ENCODE peak calls at places on chromosomes 4 and X, in six cellular contexts. F is IMR-90, H is H9, I is neuronal stem cell, N is mesenchymal stem cell, Z is H1. A is an unnamed sample.

GRCh38 chr4:37803348-37803973 is 23.0 kb upstream of the PGM2 start:
- DNase-seq in F (peak), H (no peak), I (no peak), N (peak), Z (no peak), A (peak)

GRCh38 chrX:115337735-115338134 is 48.2 kb downstream of the LUZP4 start:
- DNase-seq in F (peak), H (no peak), I (no peak), N (no peak), Z (no peak), A (no peak)

GRCh38 chr4:153787156-153787555 is 1.7 kb downstream of the SFRP2 start:
- DNase-seq in F (no peak), H (no peak), I (no peak), N (no peak), Z (no peak), A (no peak)

GRCh38 chr4:107210450-107211239 is 174.5 kb upstream of the DKK2 start:
- DNase-seq in F (peak), H (no peak), I (no peak), N (peak), Z (no peak), A (peak)

GRCh38 chr4:148575577-148575976 is 133.4 kb upstream of the NR3C2 start:
- DNase-seq in F (no peak), H (no peak), I (no peak), N (no peak), Z (no peak), A (no peak)

GRCh38 chr4:183905081-183905592 is at the start of gene STOX2:
- DNase-seq in F (peak), H (peak), I (peak), N (peak), Z (no peak), A (peak)

GRCh38 chrX:8639949-8640348 is 92.0 kb downstream of the ANOS1 start:
- DNase-seq in F (no peak), H (no peak), I (no peak), N (no peak), Z (no peak), A (no peak)

GRCh38 chrX:13377537-13377936 is 57.7 kb upstream of the ATXN3L start:
- DNase-seq in F (peak), H (no peak), I (no peak), N (peak), Z (no peak), A (no peak)

GRCh38 chrX:115112411-115112810 is 76.8 kb upstream of the RBMXL3 start:
- DNase-seq in F (peak), H (no peak), I (no peak), N (no peak), Z (no peak), A (no peak)

GRCh38 chrX:727738-728621 is 97.4 kb downstream of the SHOX start:
- DNase-seq in F (no peak), H (peak), I (peak), N (no peak), Z (peak), A (peak)

GRCh38 chrX:70134116-70134477 is 850 bp downstream of the IGBP1 start:
- DNase-seq in F (peak), H (no peak), I (peak), N (peak), Z (no peak), A (peak)

DNA sequence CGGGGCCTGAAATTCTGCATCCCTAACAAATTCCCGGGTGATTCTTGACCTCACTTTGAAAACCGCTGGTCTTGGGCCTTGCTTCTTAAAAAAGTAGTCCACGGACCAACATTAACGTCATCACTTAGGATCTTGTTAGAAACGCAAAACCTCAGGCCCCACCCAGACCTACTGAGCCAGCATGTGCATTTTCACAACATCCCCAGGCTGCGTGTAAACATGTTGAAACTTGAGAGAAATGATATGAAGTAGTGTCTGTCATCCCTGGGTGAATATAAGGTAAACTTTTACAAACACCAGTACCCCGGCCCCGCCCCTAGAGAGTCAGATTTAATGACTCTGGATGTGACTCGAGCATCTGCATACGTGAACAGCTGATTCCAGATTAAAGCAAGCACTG is 33.7 kb downstream of the SORBS2 start:
- DNase-seq in F (no peak), H (no peak), I (no peak), N (peak), Z (no peak), A (no peak)
- H2BK120ac ChIP-seq in F (no peak), H (no peak), I (no peak), N (no peak), Z (no peak), A (no peak)

GRCh38 chrX:79557212-79557611 is 190.1 kb upstream of the ITM2A start:
- DNase-seq in F (no peak), H (no peak), I (no peak), N (no peak), Z (no peak), A (no peak)
- H2BK15ac ChIP-seq in F (no peak), H (no peak), I (no peak), N (no peak), Z (no peak), A (no peak)

DNA sequence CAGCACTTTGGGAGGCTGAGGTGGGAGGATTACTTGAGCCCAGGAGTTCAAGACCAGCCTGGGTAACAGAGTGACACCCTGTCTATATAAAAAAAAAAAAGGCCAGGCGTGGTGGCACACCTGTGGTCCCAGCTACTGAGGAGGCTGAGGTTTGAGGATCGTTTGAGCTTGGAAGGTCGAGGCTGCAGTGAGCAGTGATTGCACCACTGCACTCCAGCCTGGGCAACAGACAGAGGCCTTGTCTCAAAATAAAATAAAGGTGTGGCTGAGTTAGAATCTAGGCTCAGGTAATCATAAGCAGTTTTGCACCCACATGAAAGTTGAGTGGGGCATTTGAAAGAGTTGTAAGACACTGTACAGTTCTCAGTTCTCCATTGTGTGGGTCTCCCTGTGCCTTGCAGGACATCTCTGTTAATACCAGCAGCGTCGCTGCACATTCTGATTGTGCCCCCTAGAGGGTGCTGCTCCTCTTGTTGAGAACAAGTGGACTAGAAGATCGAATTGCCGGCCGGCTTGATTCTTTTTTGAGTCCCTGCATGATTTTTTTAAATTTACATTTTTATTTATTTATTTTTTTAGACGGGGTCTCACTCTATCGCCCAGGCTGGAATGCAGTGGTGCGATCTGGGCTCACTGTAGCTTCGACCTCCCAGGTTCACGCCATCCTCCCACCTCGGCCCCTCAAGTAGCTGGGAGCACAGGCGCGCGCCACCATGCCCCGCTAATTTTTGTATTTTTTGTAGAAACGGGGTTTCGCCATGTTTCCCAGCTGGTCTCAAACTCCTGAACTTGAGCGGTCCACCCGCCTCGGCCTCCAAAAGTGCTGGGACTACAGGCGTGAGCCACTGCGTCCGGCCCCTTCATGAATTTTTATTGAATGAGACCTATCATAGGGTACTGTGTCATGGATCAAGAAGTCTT is 73.6 kb upstream of the RBMX start:
- DNase-seq in F (peak), H (peak), I (peak), N (peak), Z (peak), A (peak)
- H3K27ac ChIP-seq in F (no peak), H (no peak), I (no peak), N (no peak), Z (no peak), A (no peak)

GRCh38 chr4:151620066-151620465 is 140.7 kb downstream of the GATB start:
- DNase-seq in F (no peak), H (no peak), I (no peak), N (no peak), Z (no peak), A (no peak)
- H2BK120ac ChIP-seq in F (no peak), H (no peak), I (no peak), N (no peak), Z (no peak), A (no peak)

GRCh38 chr4:23923141-23923540 is 33.3 kb upstream of the PPARGC1A start:
- DNase-seq in F (no peak), H (no peak), I (no peak), N (no peak), Z (no peak), A (no peak)

GRCh38 chr4:23920716-23921446 is 31.0 kb upstream of the PPARGC1A start:
- DNase-seq in F (no peak), H (no peak), I (no peak), N (no peak), Z (no peak), A (no peak)

GRCh38 chr4:23921447-23921845 is 31.6 kb upstream of the PPARGC1A start:
- DNase-seq in F (no peak), H (no peak), I (no peak), N (no peak), Z (no peak), A (no peak)

GRCh38 chr4:23922535-23923115 is 32.8 kb upstream of the PPARGC1A start:
- DNase-seq in F (no peak), H (no peak), I (no peak), N (no peak), Z (no peak), A (no peak)

DNA sequence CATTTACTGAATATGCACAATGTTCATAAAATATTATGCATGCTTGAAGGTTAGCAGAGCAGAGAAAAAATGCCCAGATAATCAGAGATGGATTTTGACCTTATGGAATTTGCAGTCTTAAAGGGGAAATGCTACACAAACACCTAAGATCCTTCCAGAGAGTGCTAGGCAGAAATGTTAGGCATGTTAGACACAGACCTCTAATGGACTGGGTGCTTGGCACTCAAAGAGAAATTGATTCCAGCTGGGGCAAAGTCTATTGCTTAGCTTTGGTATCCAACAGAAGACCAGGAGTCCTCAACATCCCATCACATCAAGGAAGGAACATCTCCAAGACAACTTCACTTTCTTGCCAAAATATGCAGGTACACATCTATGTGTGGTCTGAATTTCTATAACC is 32.1 kb upstream of the PPARGC1A start:
- DNase-seq in F (no peak), H (no peak), I (no peak), N (no peak), Z (no peak), A (no peak)
- H2BK15ac ChIP-seq in F (no peak), H (no peak), I (no peak), N (no peak), Z (no peak), A (no peak)

DNA sequence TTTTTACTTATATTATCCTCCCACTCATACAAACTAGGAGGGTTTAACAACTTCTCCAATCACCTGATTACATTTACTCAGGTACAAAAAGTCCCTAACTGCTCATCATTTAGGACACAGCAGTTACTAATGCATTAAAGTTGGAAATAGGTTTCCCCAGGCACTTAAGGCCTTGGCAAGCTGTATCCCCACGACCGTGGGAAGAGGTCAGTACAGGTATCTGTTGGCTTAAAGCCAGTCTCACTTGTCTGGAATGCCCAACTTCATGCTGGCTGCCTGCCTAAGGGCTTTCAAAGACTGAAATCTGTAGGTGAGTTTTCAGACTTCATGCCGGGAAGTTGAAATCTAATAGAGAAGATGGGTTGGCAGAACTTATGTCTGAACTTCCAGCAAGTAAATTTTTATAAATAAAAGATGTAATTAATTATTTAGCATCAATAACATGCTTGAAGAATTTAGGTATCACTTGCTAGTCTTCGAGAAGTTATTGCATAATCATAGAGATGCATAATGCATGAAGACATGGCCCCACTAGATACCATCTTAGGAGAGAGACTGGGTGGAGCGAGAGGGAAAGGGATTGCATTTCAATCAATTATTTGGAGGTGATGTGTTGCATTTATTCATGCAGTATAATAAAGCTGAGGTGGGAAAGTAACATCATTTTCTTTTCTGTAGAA is 54.2 kb downstream of the SCD5 start:
- DNase-seq in F (no peak), H (no peak), I (no peak), N (no peak), Z (no peak), A (peak)
- H3K27ac ChIP-seq in F (no peak), H (no peak), I (no peak), N (peak), Z (no peak), A (no peak)

A was measured in mesendoderm.